ENCODE peak calls at places on chromosomes 11 and 22, in five cellular contexts. X is mesothelial cell of epicardium, H is brain microvascular endothelial cell, Z is fibroblast of the conjunctiva, F is frontal cortex. P is an unnamed sample.

GRCh38 chr22:31956360-31956759 is 12.0 kb downstream of the YWHAH start:
- DNase-seq in X (no peak), H (no peak), Z (no peak), F (no peak), P (peak)

GRCh38 chr11:19110290-19110689 is 6.7 kb upstream of the ZDHHC13 start:
- DNase-seq in X (no peak), H (no peak), Z (no peak), F (no peak), P (no peak)

GRCh38 chr11:83256602-83257340 is 29.4 kb downstream of the CCDC90B start:
- DNase-seq in X (no peak), H (no peak), Z (no peak), F (no peak), P (no peak)

GRCh38 chr22:39246217-39246616 is 1.4 kb upstream of the PDGFB start:
- DNase-seq in X (no peak), H (no peak), Z (no peak), F (no peak), P (no peak)

GRCh38 chr11:128621491-128622136 is 34.3 kb upstream of the ETS1 start:
- DNase-seq in X (no peak), H (peak), Z (peak), F (no peak), P (no peak)

GRCh38 chr22:46734830-46735453 is 3.1 kb downstream of the CERK start:
- DNase-seq in X (no peak), H (no peak), Z (no peak), F (no peak), P (peak)

GRCh38 chr11:79794484-79795393 is 353.9 kb upstream of the TENM4 start:
- DNase-seq in X (no peak), H (no peak), Z (no peak), F (no peak), P (no peak)

GRCh38 chr22:20648306-20648903 is 125.5 kb upstream of the SERPIND1 start:
- DNase-seq in X (no peak), H (no peak), Z (no peak), F (no peak), P (no peak)

GRCh38 chr11:12249590-12250260 is 127.6 kb upstream of the PARVA start:
- DNase-seq in X (no peak), H (no peak), Z (no peak), F (no peak), P (no peak)

GRCh38 chr11:67732045-67732787 is 57.8 kb upstream of the ALDH3B2 start:
- DNase-seq in X (no peak), H (no peak), Z (no peak), F (peak), P (no peak)

GRCh38 chr11:134878785-134879184 is 466.7 kb upstream of the B3GAT1 start:
- DNase-seq in X (no peak), H (no peak), Z (no peak), F (no peak), P (no peak)

GRCh38 chr11:69638941-69639681 is 1.8 kb upstream of the CCND1 start:
- DNase-seq in X (peak), H (peak), Z (peak), F (peak), P (peak)

GRCh38 chr22:40404251-40405177 is 34.1 kb downstream of the SGSM3 start:
- DNase-seq in X (no peak), H (no peak), Z (no peak), F (no peak), P (no peak)

GRCh38 chr22:44925465-44926123 is 84.2 kb downstream of the PHF21B start:
- DNase-seq in X (no peak), H (no peak), Z (no peak), F (no peak), P (no peak)

GRCh38 chr22:27677895-27678458 is 123.6 kb downstream of the MN1 start:
- DNase-seq in X (no peak), H (no peak), Z (no peak), F (no peak), P (no peak)

GRCh38 chr22:34015642-34016041 is 95.4 kb upstream of the LARGE1 start:
- DNase-seq in X (no peak), H (no peak), Z (no peak), F (no peak), P (no peak)

GRCh38 chr22:37588540-37589215 is 8.8 kb upstream of the LGALS2 start:
- DNase-seq in X (no peak), H (no peak), Z (no peak), F (no peak), P (no peak)

GRCh38 chr11:113317297-113317696 is 2.9 kb downstream of the TTC12 start:
- DNase-seq in X (no peak), H (no peak), Z (no peak), F (no peak), P (no peak)

GRCh38 chr22:21032037-21032842 is at the start of gene SLC7A4:
- DNase-seq in X (no peak), H (no peak), Z (no peak), F (peak), P (no peak)